ENCODE peak calls at places on chromosomes 11 and 22, in eight cellular contexts. K, Q, Y, X, A, V, P and G are unnamed samples.

GRCh38 chr22:28229566-28230483 is 310.8 kb upstream of the PITPNB start:
- DNase-seq in A (no peak), V (no peak), P (no peak), X (no peak), K (no peak), Q (no peak), Y (no peak), G (no peak)

GRCh38 chr11:35243774-35244173 is 104.8 kb downstream of the CD44 start:
- DNase-seq in A (no peak), X (no peak), Q (no peak), K (no peak), Y (no peak), V (no peak), P (no peak), G (no peak)

GRCh38 chr11:70739091-70739490 is 340.8 kb downstream of the CTTN start:
- DNase-seq in Y (no peak), Q (no peak), P (no peak), A (no peak), V (no peak), K (no peak), X (no peak), G (no peak)

GRCh38 chr11:93396356-93396755 is 65.8 kb downstream of the DEUP1 start:
- DNase-seq in P (no peak), X (no peak), Q (peak), V (no peak), K (no peak), A (peak), Y (no peak), G (no peak)

GRCh38 chr11:46127150-46127638 is 5.9 kb upstream of the PHF21A start:
- DNase-seq in K (no peak), P (peak), Q (peak), A (no peak), X (no peak), Y (no peak), V (peak), G (no peak)

GRCh38 chr11:93652161-93652597 is 9.3 kb upstream of the CEP295 start:
- DNase-seq in K (peak), P (peak), Q (no peak), V (no peak), A (no peak), Y (no peak), X (no peak), G (no peak)

GRCh38 chr22:20421507-20421874 is 16.1 kb downstream of the SCARF2 start:
- DNase-seq in Q (no peak), Y (no peak), A (no peak), K (no peak), X (no peak), V (no peak), P (no peak), G (no peak)

GRCh38 chr11:45102361-45102809 is 44.1 kb upstream of the PRDM11 start:
- DNase-seq in P (no peak), K (peak), Y (no peak), A (no peak), V (no peak), Q (no peak), X (no peak), G (no peak)

GRCh38 chr11:111605681-111606080 is 3.4 kb downstream of the SIK2 start:
- DNase-seq in Q (no peak), K (no peak), A (no peak), X (no peak), P (no peak), V (no peak), Y (no peak), G (no peak)
- H3K4me3 ChIP-seq in Q (no peak), K (no peak), A (no peak), X (no peak), P (no peak), V (peak), Y (no peak), G (no peak)

DNA sequence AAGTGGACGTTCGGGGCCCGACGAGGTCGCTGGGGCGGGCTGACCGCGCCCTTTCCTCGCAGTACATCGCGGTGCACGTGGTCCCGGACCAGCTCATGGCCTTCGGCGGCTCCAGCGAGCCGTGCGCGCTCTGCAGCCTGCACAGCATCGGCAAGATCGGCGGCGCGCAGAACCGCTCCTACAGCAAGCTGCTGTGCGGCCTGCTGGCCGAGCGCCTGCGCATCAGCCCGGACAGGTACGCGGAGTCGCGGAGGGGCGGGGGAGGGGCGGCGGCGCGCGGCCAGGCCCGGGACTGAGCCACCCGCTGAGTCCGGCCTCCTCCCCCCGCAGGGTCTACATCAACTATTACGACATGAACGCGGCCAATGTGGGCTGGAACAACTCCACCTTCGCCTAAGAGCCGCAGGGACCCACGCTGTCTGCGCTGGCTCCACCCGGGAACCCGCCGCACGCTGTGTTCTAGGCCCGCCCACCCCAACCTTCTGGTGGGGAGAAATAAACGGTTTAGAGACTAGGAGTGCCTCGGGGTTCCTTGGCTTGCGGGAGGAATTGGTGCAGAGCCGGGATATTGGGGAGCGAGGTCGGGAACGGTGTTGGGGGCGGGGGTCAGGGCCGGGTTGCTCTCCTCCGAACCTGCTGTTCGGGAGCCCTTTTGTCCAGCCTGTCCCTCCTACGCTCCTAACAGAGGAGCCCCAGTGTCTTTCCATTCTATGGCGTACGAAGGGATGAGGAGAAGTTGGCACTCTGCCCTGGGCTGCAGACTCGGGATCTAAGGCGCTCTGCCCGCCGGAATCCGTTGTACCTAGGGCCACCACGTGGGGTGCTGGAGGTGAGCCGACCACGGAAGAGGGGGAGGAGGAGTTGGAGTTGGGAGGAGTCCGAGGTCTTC is 771 bp downstream of the MIF start:
- DNase-seq in K (peak), V (peak), P (peak), Q (no peak), X (peak), A (no peak), Y (peak), G (peak)
- TF ChIP-seq CTCF in K (no peak), V (peak), P (no peak), Q (peak), X (peak), A (peak), Y (no peak), G (peak)

DNA sequence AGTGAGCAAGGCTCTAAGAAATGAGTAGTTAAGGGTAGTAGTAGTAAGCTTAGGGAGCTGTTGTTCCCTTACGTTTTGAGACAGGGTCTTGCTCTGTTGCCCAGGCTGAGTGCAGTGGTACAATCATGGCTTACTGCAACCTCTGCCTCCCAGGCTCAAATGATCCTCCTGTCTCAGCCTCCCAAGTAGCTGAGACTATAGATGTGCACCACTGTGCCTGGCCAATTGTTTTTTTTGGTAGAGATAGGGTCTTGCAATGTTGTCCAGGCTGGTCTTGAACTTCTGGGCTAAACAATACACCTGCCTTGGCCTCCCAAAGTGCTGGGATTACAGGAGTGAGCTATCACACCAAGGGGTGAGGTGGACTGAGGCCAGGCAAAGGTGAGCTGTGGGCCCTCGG is 10.0 kb downstream of the SMIM38 start:
- DNase-seq in K (no peak), A (no peak), Q (no peak), Y (no peak), X (no peak), V (no peak), P (no peak), G (no peak)
- H3K4me3 ChIP-seq in K (no peak), A (no peak), Q (no peak), Y (no peak), X (no peak), V (no peak), P (no peak), G (no peak)

DNA sequence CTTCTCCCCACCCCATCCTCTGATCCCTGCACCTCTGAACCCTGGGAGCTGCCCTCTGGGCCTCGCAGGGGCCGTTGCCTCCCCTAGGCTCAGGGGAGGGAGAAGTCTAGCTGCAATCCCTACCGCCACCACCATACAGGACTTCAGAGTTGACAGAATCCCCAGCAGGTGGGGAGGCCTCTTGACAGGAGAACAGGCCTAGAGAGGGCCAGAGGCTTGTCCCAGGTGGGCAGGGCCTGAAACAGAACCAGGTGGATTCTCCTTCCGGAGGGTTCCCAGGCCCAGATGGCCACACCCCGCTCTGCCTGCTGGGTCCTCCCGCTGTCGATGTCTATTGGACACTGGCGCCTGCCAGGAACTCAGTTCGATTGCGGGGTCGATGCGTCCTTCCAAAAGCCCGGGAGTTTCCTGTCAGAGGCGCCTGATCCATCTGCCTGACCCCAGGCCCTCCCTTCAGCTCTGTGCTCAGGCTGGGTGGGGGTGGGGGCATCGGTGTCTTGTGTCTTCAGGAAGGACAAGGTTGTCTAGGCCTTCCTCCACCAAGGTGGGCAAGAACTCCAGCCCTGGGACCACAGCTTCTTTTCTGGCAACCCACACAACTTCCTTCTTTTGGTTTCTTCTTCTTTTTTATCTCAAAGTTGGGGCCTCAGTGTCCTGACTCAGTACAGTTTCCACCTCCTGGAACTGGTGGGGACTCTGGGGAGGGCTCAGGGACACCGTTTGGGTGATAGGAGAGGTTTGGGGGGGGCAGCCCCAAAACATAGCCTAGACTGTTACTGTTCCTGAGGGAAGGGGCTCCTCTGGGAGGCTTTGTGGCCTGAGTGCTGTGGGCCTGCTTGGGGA is 6.4 kb downstream of the STARD10 start:
- DNase-seq in V (peak), A (no peak), X (no peak), Y (no peak), Q (no peak), P (no peak), K (peak), G (no peak)
- TF ChIP-seq CTCF in V (peak), A (no peak), X (no peak), Y (no peak), Q (no peak), P (no peak), K (peak), G (no peak)

GRCh38 chr22:49827307-49827852 is 293 bp downstream of the BRD1 start:
- DNase-seq in Q (no peak), Y (no peak), P (no peak), A (no peak), K (peak), X (no peak), V (no peak), G (no peak)

GRCh38 chr22:49825944-49826602 is 1.6 kb downstream of the BRD1 start:
- DNase-seq in A (no peak), K (peak), Q (no peak), P (peak), X (no peak), Y (no peak), V (no peak), G (no peak)

GRCh38 chr22:49825436-49825835 is 2.2 kb downstream of the BRD1 start:
- DNase-seq in A (no peak), V (no peak), Y (no peak), K (peak), Q (no peak), P (no peak), X (no peak), G (no peak)

GRCh38 chr22:49827853-49828598 is at the start of gene BRD1:
- DNase-seq in Y (peak), A (no peak), V (peak), P (peak), X (no peak), Q (no peak), K (peak), G (no peak)

GRCh38 chr22:49826603-49827306 is 918 bp downstream of the BRD1 start:
- DNase-seq in K (peak), V (peak), A (no peak), Q (no peak), P (peak), X (peak), Y (peak), G (no peak)
- H3K4me3 ChIP-seq in K (peak), V (peak), A (peak), Q (peak), P (peak), X (peak), Y (peak), G (peak)

DNA sequence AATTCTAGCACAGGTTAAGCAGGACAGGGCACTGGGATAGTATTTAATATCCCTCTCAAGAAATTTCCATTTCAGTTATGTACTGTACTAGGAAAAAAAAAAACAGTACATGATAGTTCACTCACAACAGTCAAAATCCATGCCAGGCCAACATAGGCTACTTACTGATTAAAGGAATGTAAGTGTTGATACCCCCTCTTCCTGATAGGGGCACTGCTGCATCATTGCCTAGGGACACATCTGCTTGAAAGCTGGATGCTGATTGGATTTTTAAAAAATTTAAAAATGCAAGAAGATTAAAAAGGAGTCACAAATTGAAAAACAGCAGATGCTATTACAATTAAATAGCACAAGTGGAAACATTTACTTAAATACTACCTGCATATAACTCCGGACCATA is 43.4 kb downstream of the APOL5 start:
- DNase-seq in X (no peak), A (no peak), V (no peak), K (no peak), P (no peak), Q (no peak), Y (no peak), G (no peak)
- TF ChIP-seq CTCF in X (no peak), A (peak), V (peak), K (peak), P (no peak), Q (peak), Y (peak), G (peak)

DNA sequence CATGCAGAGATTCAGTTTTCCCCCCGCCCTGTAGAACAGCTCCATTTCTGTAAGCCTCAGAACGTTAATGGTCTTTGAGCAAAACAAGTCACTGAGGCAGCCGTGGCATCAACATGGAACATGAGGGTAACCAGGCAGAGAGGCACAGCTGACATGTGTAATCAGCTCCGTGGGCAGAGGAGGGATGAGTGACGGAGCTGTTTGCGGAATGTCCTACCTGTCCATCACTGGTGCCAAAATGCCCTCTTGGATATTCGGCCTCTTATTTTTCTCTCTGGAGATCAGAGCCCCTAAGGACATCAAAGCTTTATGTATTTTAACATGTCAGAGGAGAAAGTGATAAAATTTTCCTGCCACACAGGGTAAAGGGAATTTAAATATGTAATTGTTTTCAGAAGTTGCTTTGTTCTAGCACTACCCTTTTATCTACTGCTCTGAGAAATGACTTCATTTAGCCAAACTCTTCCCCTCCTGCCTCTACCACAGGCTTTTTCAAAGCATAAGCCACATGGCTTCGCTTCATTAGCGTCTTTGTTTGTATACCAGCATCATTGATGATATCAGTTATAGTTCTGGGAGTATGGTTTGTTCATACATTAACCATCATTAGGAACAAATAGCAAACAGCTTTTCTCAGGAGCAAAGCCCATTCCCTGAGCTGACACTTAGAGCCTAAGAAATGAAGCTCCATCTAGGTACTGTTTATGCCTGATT is 32.9 kb downstream of the C11orf71 start:
- DNase-seq in P (no peak), Q (no peak), Y (no peak), X (no peak), V (no peak), A (no peak), K (no peak), G (no peak)
- H3K4me3 ChIP-seq in P (no peak), Q (no peak), Y (no peak), X (no peak), V (no peak), A (no peak), K (no peak), G (no peak)

DNA sequence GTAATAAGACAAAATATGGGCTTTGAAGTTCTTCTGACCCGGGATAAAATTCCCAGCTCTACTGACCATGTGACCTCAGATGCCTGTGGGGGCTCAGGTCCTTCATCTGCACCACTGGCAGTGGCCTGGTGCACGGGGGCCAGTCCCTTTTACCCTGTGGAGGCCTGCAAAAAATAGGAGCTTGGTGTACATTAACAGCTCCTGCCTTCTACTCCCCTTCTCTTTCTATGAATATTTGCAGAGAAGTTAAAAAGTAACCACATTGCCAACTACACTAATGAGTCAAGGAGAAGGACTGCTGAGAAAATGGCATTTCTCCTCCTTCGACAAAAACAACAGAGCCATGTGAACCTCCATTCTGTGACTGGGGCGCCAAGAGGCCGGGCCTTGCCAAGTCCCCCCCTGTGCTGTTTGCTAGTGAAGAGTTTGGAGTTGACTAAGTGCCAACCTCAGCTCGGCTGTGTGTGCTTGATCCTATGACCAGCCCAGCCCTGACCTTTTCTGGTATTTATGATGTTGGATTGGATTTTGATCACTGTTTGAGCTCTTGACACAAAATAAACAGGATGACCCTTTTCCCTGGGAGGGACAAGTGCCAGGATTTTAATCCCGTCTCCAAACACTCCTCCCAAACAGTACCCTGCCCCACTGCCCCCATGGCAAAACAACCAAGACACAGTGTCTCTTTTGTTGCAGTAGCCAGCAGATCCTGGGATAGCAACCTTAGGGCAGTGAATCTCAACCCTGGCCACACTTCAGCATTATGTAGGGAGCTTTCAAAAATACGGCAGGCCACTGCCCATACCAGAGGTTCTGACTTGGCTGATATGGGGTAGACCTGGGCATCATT is 380.1 kb downstream of the LARGE1 start:
- DNase-seq in X (peak), A (no peak), V (peak), Q (no peak), P (no peak), K (peak), Y (peak), G (peak)
- TF ChIP-seq CTCF in X (no peak), A (no peak), V (no peak), Q (no peak), P (no peak), K (no peak), Y (no peak), G (no peak)

DNA sequence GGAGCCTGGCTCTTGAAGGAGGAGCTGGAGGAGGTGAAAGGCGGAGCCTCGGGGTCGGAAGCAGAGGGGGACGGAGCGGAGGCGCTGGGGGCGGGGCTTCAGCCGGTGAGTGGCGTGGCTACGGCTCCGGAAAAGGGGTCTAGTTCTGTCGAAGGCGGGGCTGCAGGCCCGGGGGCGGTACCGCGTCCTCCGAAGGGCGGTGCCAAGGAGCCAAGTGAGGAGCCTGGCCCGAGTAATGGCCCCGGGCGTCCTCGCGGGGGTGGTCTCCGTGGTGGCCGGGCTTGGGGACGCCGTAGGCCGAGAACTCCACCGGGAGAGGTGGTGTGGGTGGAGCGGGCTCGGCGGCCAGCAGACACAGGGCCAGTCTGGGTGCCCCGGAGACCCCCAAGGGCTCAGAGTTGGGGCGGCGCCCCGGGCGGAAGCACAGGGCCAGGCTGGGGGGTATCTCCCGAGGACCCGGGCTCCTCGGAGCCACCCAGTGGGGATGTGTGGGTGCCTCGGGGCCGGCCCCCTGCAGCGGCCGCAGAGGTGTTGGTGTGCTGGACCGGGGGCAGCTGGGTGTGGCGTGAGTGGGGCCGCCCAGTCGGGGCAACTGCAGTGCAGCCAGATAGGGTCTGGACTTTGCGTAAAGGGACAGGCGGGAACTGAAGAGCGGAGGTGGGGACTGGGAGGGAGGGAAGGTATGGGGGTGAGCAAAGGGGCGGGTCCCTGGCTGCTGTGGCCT is 697 bp downstream of the FKBP2 start:
- DNase-seq in X (peak), A (peak), P (peak), Q (peak), K (peak), V (peak), Y (peak), G (peak)
- H3K4me3 ChIP-seq in X (peak), A (peak), P (peak), Q (peak), K (peak), V (peak), Y (peak), G (peak)